ENCODE peak calls at places on chromosomes 6 and 20, in nine cellular contexts. F, K, O, G, L, P, W, D and Z are unnamed samples.

GRCh38 chr6:113648698-113649097 is 208.4 kb upstream of the MARCKS start:
- DNase-seq in F (no peak), K (no peak), O (no peak), G (no peak), L (no peak), P (no peak), W (no peak), D (no peak), Z (no peak)

GRCh38 chr6:152603911-152604310 is 33.3 kb downstream of the SYNE1 start:
- DNase-seq in F (no peak), K (no peak), O (no peak), G (no peak), L (no peak), P (no peak), W (no peak), D (no peak), Z (no peak)

GRCh38 chr20:38751360-38751976 is 3.2 kb downstream of the ACTR5 start:
- DNase-seq in F (peak; percentile 76), K (peak; percentile 56), O (peak; percentile 73), G (no peak), L (no peak), P (peak; percentile 27), W (no peak), D (no peak), Z (no peak)

GRCh38 chr6:71171478-71172070 is 117.0 kb upstream of the OGFRL1 start:
- DNase-seq in F (no peak), K (no peak), O (no peak), G (no peak), L (no peak), P (no peak), W (no peak), D (no peak), Z (no peak)

GRCh38 chr20:50222568-50223320 is 32.1 kb downstream of the CEBPB start:
- DNase-seq in F (no peak), K (no peak), O (no peak), G (no peak), L (no peak), P (no peak), W (no peak), D (no peak), Z (no peak)

GRCh38 chr6:28134015-28134414 is 7.7 kb upstream of the ZKSCAN8 start:
- DNase-seq in F (no peak), K (peak; percentile 42), O (peak; percentile 68), G (no peak), L (no peak), P (peak; percentile 24), W (peak; percentile 28), D (no peak), Z (peak; percentile 41)

GRCh38 chr6:2641044-2641673 is 109.6 kb downstream of the MYLK4 start:
- DNase-seq in F (no peak), K (no peak), O (no peak), G (no peak), L (no peak), P (no peak), W (no peak), D (no peak), Z (no peak)

GRCh38 chr6:56242343-56242742 is 5.0 kb downstream of the COL21A1 start:
- DNase-seq in F (no peak), K (no peak), O (no peak), G (no peak), L (no peak), P (no peak), W (no peak), D (no peak), Z (no peak)

GRCh38 chr20:46206025-46206424 is 87.9 kb downstream of the CD40 start:
- DNase-seq in F (peak; percentile 83), K (no peak), O (peak; percentile 86), G (no peak), L (peak; percentile 59), P (no peak), W (no peak), D (no peak), Z (peak; percentile 46)

GRCh38 chr6:57221191-57221935 is 744 bp downstream of the RAB23 start:
- DNase-seq in F (peak; percentile 72), K (peak; percentile 90), O (peak; percentile 69), G (peak; percentile 80), L (peak; percentile 34), P (peak; percentile 30), W (peak; percentile 90), D (peak; percentile 38), Z (peak; percentile 52)

GRCh38 chr20:15604406-15604805 is 968.8 kb downstream of the KIF16B start:
- DNase-seq in F (no peak), K (no peak), O (no peak), G (no peak), L (no peak), P (no peak), W (no peak), D (no peak), Z (no peak)

GRCh38 chr6:8983202-8983688 is 547.9 kb upstream of the SLC35B3 start:
- DNase-seq in F (peak; percentile 68), K (peak; percentile 74), O (peak; percentile 79), G (peak; percentile 81), L (peak; percentile 28), P (peak; percentile 42), W (peak; percentile 78), D (peak; percentile 18), Z (no peak)

GRCh38 chr20:18197382-18198070 is 59.9 kb downstream of the KAT14 start:
- DNase-seq in F (no peak), K (peak; percentile 22), O (no peak), G (no peak), L (no peak), P (no peak), W (no peak), D (no peak), Z (peak; percentile 91)

GRCh38 chr6:31945507-31946369 is at the start of gene CFB:
- DNase-seq in F (peak; percentile 66), K (peak; percentile 88), O (no peak), G (peak; percentile 77), L (peak; percentile 81), P (no peak), W (peak; percentile 66), D (peak; percentile 53), Z (peak; percentile 83)

GRCh38 chr20:38555395-38555794 is 25.6 kb upstream of the ADIG start:
- DNase-seq in F (no peak), K (no peak), O (no peak), G (no peak), L (no peak), P (no peak), W (no peak), D (no peak), Z (no peak)

GRCh38 chr20:64101731-64102621 is 5.4 kb downstream of the NPBWR2 start:
- DNase-seq in F (peak; percentile 97), K (peak; percentile 91), O (peak; percentile 10), G (peak; percentile 95), L (no peak), P (peak; percentile 73), W (peak; percentile 74), D (peak; percentile 53), Z (peak; percentile 60)

GRCh38 chr6:28589952-28590340 is 64.3 kb downstream of the GPX5 start:
- DNase-seq in F (no peak), K (no peak), O (no peak), G (no peak), L (no peak), P (no peak), W (no peak), D (no peak), Z (no peak)

GRCh38 chr6:136592930-136593673 is 42.9 kb upstream of the MAP7 start:
- DNase-seq in F (no peak), K (no peak), O (no peak), G (no peak), L (no peak), P (no peak), W (no peak), D (no peak), Z (no peak)